ENCODE peak calls at places on chromosomes 16 and 17, in four cellular contexts. One of them, this sample, is unnamed.

GRCh38 chr16:83574388-83574787 is 233.4 kb upstream of the HSBP1 start:
- DNase-seq in astrocyte: peak; percentile 86
- DNase-seq in GM23248: peak; percentile 97
- DNase-seq in neural progenitor cell: no peak
- DNase-seq in this sample: peak; percentile 87

GRCh38 chr17:76475302-76475701 is 7.9 kb downstream of the AANAT start:
- DNase-seq in astrocyte: no peak
- DNase-seq in neural progenitor cell: no peak
- DNase-seq in GM23248: no peak
- DNase-seq in this sample: no peak

GRCh38 chr17:71338396-71338795 is 782.4 kb upstream of the SOX9 start:
- DNase-seq in astrocyte: peak; percentile 65
- DNase-seq in GM23248: peak; percentile 42
- DNase-seq in neural progenitor cell: no peak
- DNase-seq in this sample: peak; percentile 60

GRCh38 chr17:74152591-74153455 is 50.7 kb upstream of the RPL38 start:
- DNase-seq in GM23248: peak; percentile 4
- DNase-seq in neural progenitor cell: no peak
- DNase-seq in astrocyte: no peak
- DNase-seq in this sample: no peak

GRCh38 chr16:23999663-24000062 is 163.9 kb downstream of the PRKCB start:
- DNase-seq in GM23248: no peak
- DNase-seq in neural progenitor cell: no peak
- DNase-seq in astrocyte: no peak
- DNase-seq in this sample: no peak

GRCh38 chr17:66645259-66645658 is 189.7 kb upstream of the CACNG5 start:
- DNase-seq in astrocyte: no peak
- DNase-seq in neural progenitor cell: no peak
- DNase-seq in GM23248: no peak
- DNase-seq in this sample: no peak

GRCh38 chr16:51416921-51417320 is 265.9 kb upstream of the SALL1 start:
- DNase-seq in astrocyte: peak; percentile 54
- DNase-seq in GM23248: peak; percentile 23
- DNase-seq in neural progenitor cell: no peak
- DNase-seq in this sample: peak; percentile 65

GRCh38 chr17:66272699-66273390 is 29.6 kb upstream of the PRKCA start:
- DNase-seq in astrocyte: peak; percentile 94
- DNase-seq in GM23248: peak; percentile 94
- DNase-seq in neural progenitor cell: no peak
- DNase-seq in this sample: peak; percentile 96

GRCh38 chr17:12627177-12627629 is 38.5 kb upstream of the MYOCD start:
- DNase-seq in astrocyte: peak; percentile 98
- DNase-seq in GM23248: peak; percentile 77
- DNase-seq in neural progenitor cell: no peak
- DNase-seq in this sample: peak; percentile 96

GRCh38 chr16:54203384-54203783 is 83.2 kb downstream of the IRX3 start:
- DNase-seq in neural progenitor cell: no peak
- DNase-seq in astrocyte: no peak
- DNase-seq in GM23248: no peak
- DNase-seq in this sample: no peak

GRCh38 chr16:12489362-12489761 is 314.3 kb downstream of the CPPED1 start:
- DNase-seq in GM23248: no peak
- DNase-seq in astrocyte: no peak
- DNase-seq in neural progenitor cell: no peak
- DNase-seq in this sample: no peak

GRCh38 chr17:8837438-8838075 is 29.9 kb downstream of the PIK3R6 start:
- DNase-seq in astrocyte: no peak
- DNase-seq in GM23248: no peak
- DNase-seq in neural progenitor cell: no peak
- DNase-seq in this sample: no peak

GRCh38 chr16:11949527-11949926 is 7.7 kb upstream of the NPIPB2 start:
- DNase-seq in GM23248: peak; percentile 71
- DNase-seq in neural progenitor cell: peak; percentile 75
- DNase-seq in astrocyte: peak; percentile 23
- DNase-seq in this sample: peak; percentile 53

GRCh38 chr16:50547340-50547865 is 793 bp upstream of the NKD1 start:
- DNase-seq in neural progenitor cell: peak; percentile 77
- DNase-seq in astrocyte: no peak
- DNase-seq in GM23248: no peak
- DNase-seq in this sample: peak; percentile 4

GRCh38 chr17:67575325-67575724 is 142.4 kb upstream of the NOL11 start:
- DNase-seq in neural progenitor cell: no peak
- DNase-seq in GM23248: no peak
- DNase-seq in astrocyte: no peak
- DNase-seq in this sample: no peak

GRCh38 chr16:65119905-65120341 is 1.9 kb downstream of the CDH11 start:
- DNase-seq in GM23248: peak; percentile 74
- DNase-seq in astrocyte: peak; percentile 85
- DNase-seq in neural progenitor cell: peak; percentile 62
- DNase-seq in this sample: peak; percentile 87

GRCh38 chr16:49644143-49644460 is 211.8 kb downstream of the ZNF423 start:
- DNase-seq in astrocyte: peak; percentile 35
- DNase-seq in neural progenitor cell: peak; percentile 21
- DNase-seq in GM23248: peak; percentile 44
- DNase-seq in this sample: no peak

GRCh38 chr16:12833939-12834338 is 30.3 kb upstream of the CPPED1 start:
- DNase-seq in neural progenitor cell: peak; percentile 16
- DNase-seq in GM23248: peak; percentile 45
- DNase-seq in astrocyte: peak; percentile 27
- DNase-seq in this sample: no peak

GRCh38 chr16:61323456-61323855 is 712.8 kb downstream of the CDH8 start:
- DNase-seq in GM23248: no peak
- DNase-seq in neural progenitor cell: no peak
- DNase-seq in astrocyte: no peak
- DNase-seq in this sample: peak; percentile 0

GRCh38 chr17:10292057-10292931 is 80.5 kb downstream of the MYH13 start:
- DNase-seq in astrocyte: no peak
- DNase-seq in neural progenitor cell: no peak
- DNase-seq in GM23248: peak; percentile 96
- DNase-seq in this sample: peak; percentile 10

GRCh38 chr16:50069060-50069459 is 3.3 kb downstream of the HEATR3 start:
- DNase-seq in neural progenitor cell: no peak
- DNase-seq in GM23248: no peak
- DNase-seq in astrocyte: no peak
- DNase-seq in this sample: no peak

GRCh38 chr17:17959520-17960361 is 12.5 kb downstream of the TOM1L2 start:
- DNase-seq in astrocyte: peak; percentile 70
- DNase-seq in neural progenitor cell: no peak
- DNase-seq in GM23248: peak; percentile 65
- DNase-seq in this sample: peak; percentile 73

GRCh38 chr16:77585852-77586251 is 136.5 kb upstream of the NUDT7 start:
- DNase-seq in astrocyte: peak; percentile 89
- DNase-seq in GM23248: peak; percentile 35
- DNase-seq in neural progenitor cell: no peak
- DNase-seq in this sample: peak; percentile 90

GRCh38 chr17:64069143-64069542 is 48.7 kb upstream of the ICAM2 start:
- DNase-seq in astrocyte: no peak
- DNase-seq in neural progenitor cell: no peak
- DNase-seq in GM23248: no peak
- DNase-seq in this sample: no peak

GRCh38 chr16:51156836-51157235 is 5.8 kb upstream of the SALL1 start:
- DNase-seq in neural progenitor cell: no peak
- DNase-seq in astrocyte: no peak
- DNase-seq in GM23248: no peak
- DNase-seq in this sample: no peak

GRCh38 chr17:2842464-2842863 is 46.2 kb downstream of the RAP1GAP2 start:
- DNase-seq in astrocyte: no peak
- DNase-seq in GM23248: no peak
- DNase-seq in neural progenitor cell: no peak
- DNase-seq in this sample: no peak

GRCh38 chr16:28063047-28063521 is 430 bp downstream of the GSG1L start:
- DNase-seq in neural progenitor cell: peak; percentile 63
- DNase-seq in GM23248: peak; percentile 55
- DNase-seq in astrocyte: peak; percentile 20
- DNase-seq in this sample: peak; percentile 32

GRCh38 chr16:16162591-16162990 is 60.7 kb downstream of the ABCC6 start:
- DNase-seq in neural progenitor cell: no peak
- DNase-seq in GM23248: no peak
- DNase-seq in astrocyte: no peak
- DNase-seq in this sample: no peak

GRCh38 chr16:68358951-68359350 is 48.1 kb downstream of the PRMT7 start:
- DNase-seq in astrocyte: no peak
- DNase-seq in neural progenitor cell: no peak
- DNase-seq in GM23248: no peak
- DNase-seq in this sample: no peak

GRCh38 chr17:80931421-80932265 is 60.0 kb upstream of the CHMP6 start:
- DNase-seq in GM23248: peak; percentile 90
- DNase-seq in astrocyte: peak; percentile 83
- DNase-seq in neural progenitor cell: peak; percentile 85
- DNase-seq in this sample: peak; percentile 89

GRCh38 chr17:50631195-50631907 is 3.3 kb upstream of the ABCC3 start:
- DNase-seq in astrocyte: no peak
- DNase-seq in neural progenitor cell: no peak
- DNase-seq in GM23248: peak; percentile 50
- DNase-seq in this sample: no peak

GRCh38 chr17:56785396-56785795 is 48.3 kb downstream of the C17orf67 start:
- DNase-seq in astrocyte: peak; percentile 45
- DNase-seq in GM23248: peak; percentile 24
- DNase-seq in neural progenitor cell: no peak
- DNase-seq in this sample: no peak

GRCh38 chr17:75103601-75104554 is 5.9 kb upstream of the ARMC7 start:
- DNase-seq in neural progenitor cell: no peak
- DNase-seq in GM23248: no peak
- DNase-seq in astrocyte: no peak
- DNase-seq in this sample: no peak

GRCh38 chr16:4724661-4725270 is 9.3 kb downstream of the ANKS3 start:
- DNase-seq in astrocyte: no peak
- DNase-seq in neural progenitor cell: no peak
- DNase-seq in GM23248: no peak
- DNase-seq in this sample: no peak

GRCh38 chr16:82832861-82833260 is 206.1 kb downstream of the CDH13 start:
- DNase-seq in neural progenitor cell: no peak
- DNase-seq in GM23248: peak; percentile 78
- DNase-seq in astrocyte: peak; percentile 72
- DNase-seq in this sample: peak; percentile 79

GRCh38 chr17:42273474-42274272 is 2.5 kb downstream of the STAT5B start:
- DNase-seq in GM23248: no peak
- DNase-seq in astrocyte: no peak
- DNase-seq in neural progenitor cell: no peak
- DNase-seq in this sample: no peak

GRCh38 chr17:28900986-28901726 is 1.7 kb downstream of the DHRS13 start:
- DNase-seq in GM23248: no peak
- DNase-seq in neural progenitor cell: no peak
- DNase-seq in astrocyte: no peak
- DNase-seq in this sample: no peak

GRCh38 chr17:78781339-78782304 is at the start of gene CYTH1:
- DNase-seq in neural progenitor cell: peak; percentile 71
- DNase-seq in astrocyte: no peak
- DNase-seq in GM23248: peak; percentile 70
- DNase-seq in this sample: no peak

GRCh38 chr17:78780335-78780734 is 1.7 kb downstream of the CYTH1 start:
- DNase-seq in GM23248: no peak
- DNase-seq in astrocyte: no peak
- DNase-seq in neural progenitor cell: no peak
- DNase-seq in this sample: no peak

GRCh38 chr17:78777886-78778285 is 4.2 kb downstream of the CYTH1 start:
- DNase-seq in astrocyte: no peak
- DNase-seq in neural progenitor cell: no peak
- DNase-seq in GM23248: no peak
- DNase-seq in this sample: no peak

GRCh38 chr17:78780852-78781338 is 1.2 kb downstream of the CYTH1 start:
- DNase-seq in GM23248: peak; percentile 68
- DNase-seq in astrocyte: no peak
- DNase-seq in neural progenitor cell: no peak
- DNase-seq in this sample: peak; percentile 40

DNA sequence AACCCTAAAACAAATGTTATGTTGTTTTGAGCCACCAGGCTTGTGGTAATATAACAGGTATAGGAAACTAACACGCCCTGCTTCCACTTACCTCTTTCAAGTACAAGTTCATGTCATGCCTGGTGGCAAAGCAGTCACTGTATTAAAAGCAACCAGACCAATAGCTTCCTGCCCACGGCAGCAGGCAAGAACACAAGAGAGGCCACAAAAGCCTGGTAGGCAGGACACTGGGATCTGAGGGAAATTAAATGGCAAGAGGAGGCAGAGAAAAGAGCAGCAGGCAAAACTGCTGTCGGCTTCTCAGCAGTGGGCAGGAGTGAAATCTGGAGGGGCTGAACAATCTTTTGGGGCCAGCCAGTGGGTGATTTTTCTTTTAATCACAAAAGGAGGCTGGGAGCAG is 2.2 kb downstream of the CYTH1 start:
- DNase-seq in astrocyte: no peak
- DNase-seq in neural progenitor cell: peak; percentile 41
- DNase-seq in GM23248: no peak
- DNase-seq in this sample: no peak
- H3K9ac ChIP-seq in astrocyte: no peak overlapping the region
- H3K9ac ChIP-seq in neural progenitor cell: no peak overlapping the region
- H3K9ac ChIP-seq in GM23248: peak overlapping the region; percentile 84
- H3K9ac ChIP-seq in this sample: no peak overlapping the region

GRCh38 chr16:86512301-86512859 is 2.1 kb downstream of the FOXF1 start:
- DNase-seq in neural progenitor cell: peak; percentile 62
- DNase-seq in astrocyte: no peak
- DNase-seq in GM23248: peak; percentile 45
- DNase-seq in this sample: no peak
- TF ChIP-seq EZH2 in neural progenitor cell: peak; percentile 61
- TF ChIP-seq EZH2 in astrocyte: peak; percentile 66
- TF ChIP-seq EZH2 in GM23248: no peak
- TF ChIP-seq EZH2 in this sample: no peak

GRCh38 chr16:14314116-14314515 is 243.0 kb downstream of the MRTFB start:
- DNase-seq in neural progenitor cell: no peak
- DNase-seq in GM23248: no peak
- DNase-seq in astrocyte: no peak
- DNase-seq in this sample: no peak
- H3K79me2 ChIP-seq in neural progenitor cell: peaks cover 21% of the 10 kb centered on the region
- H3K79me2 ChIP-seq in GM23248: peaks cover 100% of the 10 kb centered on the region
- H3K79me2 ChIP-seq in astrocyte: peaks cover 44% of the 10 kb centered on the region
- H3K79me2 ChIP-seq in this sample: peaks cover 63% of the 10 kb centered on the region

GRCh38 chr17:48556534-48557401 is 11.9 kb upstream of the HOXB2 start:
- DNase-seq in astrocyte: no peak
- DNase-seq in GM23248: peak; percentile 42
- DNase-seq in neural progenitor cell: no peak
- DNase-seq in this sample: peak; percentile 89

GRCh38 chr17:48555616-48556533 is 11.0 kb upstream of the HOXB2 start:
- DNase-seq in GM23248: peak; percentile 52
- DNase-seq in neural progenitor cell: peak; percentile 68
- DNase-seq in astrocyte: peak; percentile 66
- DNase-seq in this sample: peak; percentile 70

GRCh38 chr17:48559609-48560451 is 14.9 kb upstream of the HOXB2 start:
- DNase-seq in astrocyte: no peak
- DNase-seq in GM23248: no peak
- DNase-seq in neural progenitor cell: no peak
- DNase-seq in this sample: peak; percentile 90

GRCh38 chr17:48558731-48559608 is 14.1 kb upstream of the HOXB2 start:
- DNase-seq in GM23248: no peak
- DNase-seq in astrocyte: no peak
- DNase-seq in neural progenitor cell: no peak
- DNase-seq in this sample: no peak

DNA sequence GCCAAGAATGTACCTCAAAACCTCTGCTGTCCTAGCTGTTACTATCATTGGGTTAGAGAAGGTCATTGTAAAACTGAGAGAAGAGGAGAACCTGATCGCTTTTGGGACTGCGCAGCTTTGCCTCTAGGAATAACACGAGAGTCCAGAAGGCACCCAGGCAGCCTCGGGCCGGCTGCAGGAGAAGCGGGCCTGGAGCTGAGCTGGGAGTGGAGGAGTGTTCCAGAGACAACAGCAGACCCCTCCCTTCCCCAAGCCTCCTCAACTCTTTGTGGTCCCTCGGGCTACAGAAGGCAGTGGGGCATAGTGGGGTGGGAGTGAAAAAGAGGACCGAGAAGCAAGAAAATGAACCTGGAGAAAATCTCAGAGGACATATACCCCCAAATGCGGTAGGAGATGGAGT is 13.1 kb upstream of the HOXB2 start:
- DNase-seq in neural progenitor cell: no peak
- DNase-seq in astrocyte: no peak
- DNase-seq in GM23248: no peak
- DNase-seq in this sample: peak; percentile 32
- H3K9ac ChIP-seq in neural progenitor cell: no peak overlapping the region
- H3K9ac ChIP-seq in astrocyte: peak overlapping the region; percentile 83
- H3K9ac ChIP-seq in GM23248: no peak overlapping the region
- H3K9ac ChIP-seq in this sample: peak overlapping the region; percentile 46